ENCODE peak calls at places on chromosomes 13 and 19, in seven cellular contexts. B is fibroblast of lung, K is ascending aorta, C is endodermal cell, I is pancreas, D is right lobe of liver, F is tibial artery. X is an unnamed sample. For H3K27me3, the result is how much of the 10 kb centered on the place peaks cover.

GRCh38 chr13:19597523-19597922 is 35.9 kb upstream of the MPHOSPH8 start:
- DNase-seq in K (no peak), D (no peak), F (no peak), I (no peak), B (peak), C (no peak), X (no peak)

GRCh38 chr13:75774176-75774575 is 138.0 kb downstream of the LMO7 start:
- DNase-seq in D (no peak), C (no peak), K (no peak), F (no peak), B (peak), I (no peak), X (no peak)

GRCh38 chr19:44051654-44052402 is at the start of gene ZNF223:
- DNase-seq in K (peak), I (peak), B (peak), F (peak), C (peak), D (peak), X (peak)

GRCh38 chr19:7783991-7784421 is 21.0 kb downstream of the CLEC4M start:
- DNase-seq in B (peak), D (no peak), K (no peak), F (peak), I (no peak), C (peak), X (no peak)

GRCh38 chr19:47084879-47085439 is 28.6 kb downstream of the ZC3H4 start:
- DNase-seq in B (no peak), D (no peak), K (no peak), F (no peak), I (no peak), C (no peak), X (no peak)

GRCh38 chr19:17095141-17095919 is 19.8 kb downstream of the MYO9B start:
- DNase-seq in C (no peak), B (peak), D (no peak), F (peak), I (no peak), K (peak), X (peak)

GRCh38 chr13:29496241-29496712 is 99.2 kb downstream of the SLC7A1 start:
- DNase-seq in K (peak), B (no peak), F (no peak), C (peak), I (peak), D (no peak), X (peak)

GRCh38 chr19:46371371-46371901 is 24.5 kb downstream of the PPP5C start:
- DNase-seq in C (no peak), K (peak), D (peak), I (peak), B (no peak), F (no peak), X (no peak)

GRCh38 chr13:94660695-94661324 is 51.5 kb downstream of the SOX21 start:
- DNase-seq in K (no peak), B (peak), C (no peak), F (no peak), D (no peak), I (no peak), X (no peak)

GRCh38 chr19:52397310-52398090 is at the start of gene ZNF528:
- DNase-seq in D (peak), K (peak), C (peak), B (peak), I (peak), F (peak), X (peak)

GRCh38 chr13:44573790-44574465 is 2.2 kb downstream of the TSC22D1 start:
- DNase-seq in B (peak), F (no peak), D (no peak), C (peak), K (no peak), I (no peak), X (no peak)

GRCh38 chr13:71303144-71303543 is 563.9 kb downstream of the DACH1 start:
- DNase-seq in D (no peak), K (no peak), I (no peak), C (peak), B (no peak), F (no peak), X (no peak)

GRCh38 chr13:28564030-28564429 is 69.1 kb upstream of the FLT1 start:
- DNase-seq in F (no peak), I (no peak), C (no peak), D (no peak), K (no peak), B (no peak), X (no peak)

GRCh38 chr19:58181902-58182576 is 822 bp upstream of the ZNF274 start:
- DNase-seq in I (no peak), C (peak), K (no peak), B (peak), F (no peak), D (peak), X (peak)

GRCh38 chr13:22130254-22130653 is 459.4 kb downstream of the FGF9 start:
- DNase-seq in B (no peak), D (no peak), C (no peak), I (no peak), F (no peak), K (no peak), X (no peak)

GRCh38 chr19:54459282-54460229 is 4.0 kb downstream of the LENG9 start:
- DNase-seq in F (no peak), B (no peak), I (peak), K (peak), D (no peak), C (no peak), X (no peak)

GRCh38 chr19:49921871-49922755 is 6.9 kb upstream of the ATF5 start:
- DNase-seq in B (peak), D (no peak), I (no peak), K (no peak), C (peak), F (no peak), X (no peak)

GRCh38 chr19:1094655-1094977 is 559 bp downstream of the POLR2E start:
- DNase-seq in F (no peak), C (no peak), K (no peak), B (no peak), D (peak), I (no peak), X (no peak)

GRCh38 chr13:75458696-75459422 is 23.1 kb downstream of the TBC1D4 start:
- DNase-seq in B (no peak), I (peak), C (peak), D (peak), F (no peak), K (no peak), X (peak)

GRCh38 chr19:10514211-10515145 is 2.8 kb downstream of the S1PR5 start:
- DNase-seq in I (no peak), C (peak), F (no peak), D (no peak), B (no peak), K (no peak), X (no peak)

GRCh38 chr19:2422951-2423880 is 4.2 kb downstream of the TIMM13 start:
- DNase-seq in I (no peak), K (peak), C (no peak), F (no peak), D (no peak), B (peak), X (no peak)

GRCh38 chr19:330503-330902 is 14.1 kb downstream of the MIER2 start:
- DNase-seq in I (no peak), F (no peak), D (no peak), C (no peak), K (peak), B (no peak), X (no peak)

GRCh38 chr13:83827338-83827737 is 54.9 kb downstream of the SLITRK1 start:
- DNase-seq in C (no peak), I (no peak), K (no peak), D (no peak), F (no peak), B (no peak), X (no peak)

GRCh38 chr19:47651132-47651531 is 42.2 kb downstream of the BICRA start:
- DNase-seq in F (no peak), C (no peak), I (no peak), D (no peak), K (no peak), B (no peak), X (no peak)

GRCh38 chr19:37999309-38000213 is 92.6 kb downstream of the SIPA1L3 start:
- DNase-seq in D (no peak), I (no peak), K (peak), F (peak), B (peak), C (no peak), X (peak)

GRCh38 chr13:100542546-100543156 is 45.9 kb downstream of the GGACT start:
- DNase-seq in D (no peak), K (no peak), B (peak), I (no peak), C (no peak), F (no peak), X (no peak)

GRCh38 chr13:26965976-26966375 is 205.4 kb upstream of the GPR12 start:
- DNase-seq in C (no peak), B (peak), F (no peak), D (peak), K (no peak), I (peak), X (peak)

GRCh38 chr13:112256716-112257497 is 119.2 kb upstream of the SPACA7 start:
- DNase-seq in C (no peak), I (no peak), F (no peak), B (no peak), K (no peak), D (no peak), X (no peak)

GRCh38 chr13:83780201-83780600 is 102.1 kb downstream of the SLITRK1 start:
- DNase-seq in B (peak), D (no peak), K (no peak), C (peak), F (no peak), I (no peak), X (no peak)

DNA sequence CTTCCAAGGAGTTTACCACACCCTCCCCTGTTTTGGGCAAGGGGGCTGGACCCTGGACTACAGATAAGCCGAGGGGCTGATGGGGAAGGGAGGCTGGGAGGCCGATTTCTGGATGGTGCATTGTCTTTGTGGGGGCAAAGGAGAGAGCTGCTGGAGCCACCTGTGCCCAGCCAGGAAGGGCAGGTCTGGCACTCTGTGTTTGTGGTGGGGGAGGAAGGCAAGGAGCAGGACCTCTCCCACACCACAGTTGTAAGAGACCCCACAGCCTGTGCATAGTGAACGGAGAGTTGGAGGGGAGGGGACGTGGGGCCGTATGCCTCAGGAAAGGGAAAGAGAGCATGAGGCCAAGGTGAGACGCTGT is 16.0 kb upstream of the PRR19 start:
- DNase-seq in I (no peak), C (no peak), K (no peak), F (no peak), D (no peak), B (no peak), X (no peak)
- H3K27ac ChIP-seq in I (no peak), C (no peak), K (peak), F (peak), D (no peak), B (peak), X (peak)

DNA sequence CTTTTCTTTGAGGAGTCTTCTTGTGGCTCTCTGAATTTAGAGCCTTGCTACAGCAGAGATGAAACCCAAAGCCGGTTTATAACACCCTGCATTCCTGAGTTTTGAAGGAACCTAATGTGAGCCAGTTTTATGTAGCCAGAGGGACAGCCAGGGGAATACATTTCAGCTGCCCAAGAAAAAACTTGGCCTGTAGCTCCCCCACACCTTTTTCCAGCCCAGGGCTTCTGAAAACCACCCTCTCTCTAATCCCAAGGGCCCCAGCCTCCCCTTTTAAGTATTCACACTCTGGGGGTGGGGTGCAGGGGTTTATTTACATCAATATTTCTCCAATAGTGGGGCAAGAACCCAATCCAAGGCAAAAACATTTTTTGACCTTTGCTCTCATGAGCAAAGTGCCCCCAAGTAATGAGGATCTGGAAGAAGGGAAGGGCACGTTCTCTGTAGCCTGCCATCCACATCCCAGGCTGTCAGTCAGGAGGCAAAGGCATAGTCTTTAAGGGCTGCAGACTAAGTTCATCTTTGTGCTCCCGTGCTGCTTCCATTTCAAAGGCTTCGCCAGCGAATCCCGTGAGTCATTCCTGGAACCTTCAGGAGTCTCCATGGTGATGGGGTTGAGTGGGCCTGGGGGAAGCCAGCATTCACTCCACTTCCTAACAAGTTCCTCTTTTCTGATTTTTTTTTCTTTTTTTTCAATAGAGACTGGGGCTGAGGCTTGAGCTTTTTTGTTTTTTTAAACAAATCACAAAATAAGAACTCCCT is 33.2 kb upstream of the MEDAG start:
- DNase-seq in D (no peak), I (no peak), F (peak), B (peak), C (peak), K (peak), X (no peak)
- H3K27me3 ChIP-seq in D (under half), I (under half), F (under half), B (under half), C (under half), K (under half), X (under half)

DNA sequence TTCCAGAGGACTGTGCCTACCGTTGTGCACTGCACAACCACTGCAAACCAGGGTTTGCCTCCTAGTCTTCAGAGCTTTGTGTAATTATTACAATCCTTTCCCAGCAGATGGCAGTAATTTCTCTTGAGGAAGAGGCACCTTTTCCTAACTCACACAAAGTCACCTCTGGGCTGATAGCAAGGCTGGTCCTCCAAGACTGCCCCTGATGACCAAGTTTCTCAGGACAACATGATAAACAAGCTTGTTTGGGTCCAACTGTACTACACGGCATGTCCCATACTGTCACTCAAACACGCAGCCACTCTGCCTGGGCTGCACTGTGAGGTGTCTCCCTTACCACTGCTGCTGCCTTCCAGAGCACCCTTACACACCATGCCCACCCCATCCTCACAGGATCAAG is 39.3 kb downstream of the RFXAP start:
- DNase-seq in C (peak), B (peak), D (no peak), K (no peak), I (no peak), F (no peak), X (no peak)
- TF ChIP-seq CTCF in C (peak), B (peak), D (peak), K (peak), I (peak), F (peak), X (peak)

DNA sequence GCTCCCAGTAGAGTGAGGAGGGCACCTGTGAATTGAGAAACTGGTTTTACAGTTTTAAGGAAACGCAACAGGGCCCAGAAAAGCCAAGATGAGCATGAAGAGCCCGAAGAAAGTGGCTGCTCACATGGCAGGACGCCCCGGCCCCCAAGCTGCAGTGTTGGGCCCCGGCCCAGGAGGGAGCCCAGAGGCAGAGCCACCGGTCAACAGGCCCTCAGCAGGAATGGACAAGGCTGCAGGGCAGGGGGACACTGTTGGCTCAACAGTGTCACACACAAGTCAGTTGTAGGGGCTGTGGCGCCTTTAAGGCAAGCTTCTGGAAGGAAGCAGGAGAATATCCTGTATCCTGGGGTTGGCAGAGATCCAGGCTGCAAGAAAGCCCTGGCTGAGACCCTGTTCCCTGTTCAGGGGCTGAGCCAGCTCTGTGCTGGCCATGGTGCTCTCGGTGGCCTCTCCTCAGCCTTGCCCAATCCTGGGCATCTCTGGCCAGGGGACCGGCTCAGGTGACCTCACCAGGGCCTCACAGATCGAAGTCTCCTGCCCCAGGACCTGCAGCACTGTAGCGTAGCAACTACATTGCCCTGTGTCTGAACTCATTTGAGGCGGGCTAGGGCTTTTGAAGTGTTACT is 28.0 kb downstream of the UPF1 start:
- DNase-seq in D (no peak), B (peak), I (no peak), F (no peak), C (no peak), K (no peak), X (no peak)
- H3K27ac ChIP-seq in D (no peak), B (no peak), I (no peak), F (no peak), C (no peak), K (no peak), X (peak)